ENCODE peak calls at places on chromosomes 3 and 15, in eight cellular contexts. Y is suprapubic skin; R is substantia nigra; P is NCI-H1092 treated with DMSO at 0.1 percent for 48 hours; F is HTR-8/SVneo; E is A172; G is GM06990; J is activated T-cell treated with anti-CD3 and anti-CD28 coated beads, Interleukin-2, amount 50 U/mL, for 72 hours. W is an unnamed sample.

GRCh38 chr15:39669671-39670070 is 88.8 kb downstream of the THBS1 start:
- DNase-seq in Y (no peak), R (no peak), P (peak), F (no peak), E (no peak), G (no peak), J (no peak), W (no peak)

GRCh38 chr3:149235599-149236424 is 14.2 kb upstream of the CP start:
- DNase-seq in Y (no peak), R (no peak), P (no peak), F (no peak), E (no peak), G (no peak), J (no peak), W (no peak)

GRCh38 chr15:89917442-89918085 is 4.8 kb upstream of the ARPIN start:
- DNase-seq in Y (no peak), R (no peak), P (no peak), F (no peak), E (no peak), G (no peak), J (no peak), W (no peak)

GRCh38 chr3:47042231-47042791 is 62.8 kb downstream of the NBEAL2 start:
- DNase-seq in Y (no peak), R (no peak), P (no peak), F (no peak), E (no peak), G (no peak), J (no peak), W (no peak)

GRCh38 chr3:183883291-183884096 is 1.2 kb downstream of the PARL start:
- DNase-seq in Y (no peak), R (no peak), P (no peak), F (no peak), E (no peak), G (no peak), J (no peak), W (no peak)

GRCh38 chr3:99789322-99789721 is 28.3 kb upstream of the CMSS1 start:
- DNase-seq in Y (no peak), R (no peak), P (peak), F (peak), E (peak), G (no peak), J (peak), W (peak)

GRCh38 chr3:50617911-50618481 is 1.0 kb downstream of the MAPKAPK3 start:
- DNase-seq in Y (no peak), R (no peak), P (no peak), F (no peak), E (no peak), G (no peak), J (peak), W (no peak)

GRCh38 chr3:150376001-150376848 is 31.9 kb upstream of the TSC22D2 start:
- DNase-seq in Y (no peak), R (no peak), P (no peak), F (no peak), E (no peak), G (no peak), J (no peak), W (peak)

GRCh38 chr15:71547066-71547465 is 263.3 kb upstream of the NR2E3 start:
- DNase-seq in Y (no peak), R (no peak), P (no peak), F (no peak), E (no peak), G (no peak), J (no peak), W (no peak)

GRCh38 chr15:67840747-67841634 is 1.1 kb upstream of the RNU6-1 start:
- DNase-seq in Y (no peak), R (no peak), P (peak), F (no peak), E (peak), G (no peak), J (peak), W (no peak)

GRCh38 chr15:36409819-36410218 is 169.6 kb upstream of the CDIN1 start:
- DNase-seq in Y (no peak), R (no peak), P (no peak), F (no peak), E (no peak), G (no peak), J (no peak), W (no peak)

GRCh38 chr3:175692256-175692655 is 833.1 kb downstream of the NAALADL2 start:
- DNase-seq in Y (no peak), R (no peak), P (no peak), F (no peak), E (no peak), G (no peak), J (no peak), W (no peak)